ENCODE peak calls at places on chromosomes 2 and 18, in four cellular contexts. One of them, this sample, is unnamed.
A peak's percentile ranks its signal among the peaks of the same experiment; 100 is the strongest.

GRCh38 chr2:29084561-29084960 is 10.2 kb upstream of the PCARE start:
- DNase-seq in H1: no peak
- DNase-seq in K562: no peak
- DNase-seq in GM12878: no peak
- DNase-seq in this sample: no peak

GRCh38 chr2:100818606-100819364 is 1.2 kb upstream of the NPAS2 start:
- DNase-seq in GM12878: no peak
- DNase-seq in K562: no peak
- DNase-seq in H1: no peak
- DNase-seq in this sample: peak; percentile 10

GRCh38 chr2:172249986-172250385 is 147.3 kb upstream of the DLX2 start:
- DNase-seq in H1: no peak
- DNase-seq in GM12878: no peak
- DNase-seq in K562: no peak
- DNase-seq in this sample: no peak

GRCh38 chr2:234587341-234588053 is 90.6 kb upstream of the ARL4C start:
- DNase-seq in H1: no peak
- DNase-seq in K562: no peak
- DNase-seq in GM12878: no peak
- DNase-seq in this sample: no peak

GRCh38 chr2:26616864-26617135 is 24.4 kb downstream of the CIB4 start:
- DNase-seq in H1: no peak
- DNase-seq in K562: no peak
- DNase-seq in GM12878: no peak
- DNase-seq in this sample: no peak

GRCh38 chr2:2662037-2662846 is 331.2 kb upstream of the MYT1L start:
- DNase-seq in K562: no peak
- DNase-seq in GM12878: no peak
- DNase-seq in H1: no peak
- DNase-seq in this sample: no peak

GRCh38 chr18:59823611-59824195 is 76.1 kb upstream of the PMAIP1 start:
- DNase-seq in K562: peak; percentile 34
- DNase-seq in H1: peak; percentile 41
- DNase-seq in GM12878: no peak
- DNase-seq in this sample: peak; percentile 67

GRCh38 chr2:11506611-11506969 is 27.3 kb upstream of the GREB1 start:
- DNase-seq in K562: no peak
- DNase-seq in GM12878: no peak
- DNase-seq in H1: no peak
- DNase-seq in this sample: no peak

GRCh38 chr2:86216577-86217555 is 17.6 kb downstream of the MRPL35 start:
- DNase-seq in H1: no peak
- DNase-seq in K562: peak; percentile 44
- DNase-seq in GM12878: no peak
- DNase-seq in this sample: no peak
- TF ChIP-seq SP1 in H1: no peak
- TF ChIP-seq SP1 in K562: no peak
- TF ChIP-seq SP1 in GM12878: no peak
- TF ChIP-seq SP1 in this sample: no peak

DNA sequence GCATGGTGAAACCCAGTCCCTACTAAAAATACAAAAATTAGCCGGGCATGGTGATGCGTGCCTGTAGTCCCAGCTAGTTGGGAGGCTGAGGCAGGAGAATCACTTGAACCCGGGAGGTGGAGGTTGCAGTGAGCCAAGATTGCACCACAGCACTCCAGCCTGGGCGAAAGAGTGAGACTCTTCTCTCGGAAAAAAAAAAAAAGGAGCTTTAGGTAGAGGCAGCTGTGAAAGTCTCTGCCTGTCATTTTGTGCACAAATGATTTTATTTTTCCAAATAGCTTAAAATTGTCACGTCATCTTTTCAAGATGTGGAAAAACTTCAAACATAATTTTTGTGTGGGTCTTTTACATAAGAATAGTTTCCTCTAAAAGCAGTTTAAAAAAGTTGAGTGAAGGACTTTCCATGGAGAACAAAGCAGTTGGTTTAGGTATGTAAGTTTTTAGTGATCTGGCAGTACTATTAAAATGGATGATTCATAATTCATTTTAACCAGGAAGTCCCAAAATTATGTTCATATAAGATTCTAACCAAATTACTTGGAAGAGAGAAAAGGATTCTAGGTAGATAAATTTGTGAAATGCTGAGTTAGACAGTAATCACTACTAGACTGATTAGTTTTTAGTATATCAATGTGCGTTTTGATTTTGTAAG is 11.5 kb downstream of the CCNYL1 start:
- DNase-seq in H1: no peak
- DNase-seq in GM12878: no peak
- DNase-seq in K562: no peak
- DNase-seq in this sample: no peak
- TF ChIP-seq EGR1 in H1: no peak
- TF ChIP-seq EGR1 in GM12878: no peak
- TF ChIP-seq EGR1 in K562: no peak
- TF ChIP-seq EGR1 in this sample: no peak

GRCh38 chr2:191345788-191346187 is 100.6 kb downstream of the MYO1B start:
- DNase-seq in GM12878: no peak
- DNase-seq in K562: no peak
- DNase-seq in H1: no peak
- DNase-seq in this sample: no peak

GRCh38 chr2:191341436-191341835 is 96.2 kb downstream of the MYO1B start:
- DNase-seq in H1: no peak
- DNase-seq in K562: no peak
- DNase-seq in GM12878: no peak
- DNase-seq in this sample: no peak

GRCh38 chr2:191347154-191347553 is 102.0 kb downstream of the MYO1B start:
- DNase-seq in GM12878: no peak
- DNase-seq in K562: no peak
- DNase-seq in H1: no peak
- DNase-seq in this sample: no peak

GRCh38 chr2:191347881-191348280 is 102.7 kb downstream of the MYO1B start:
- DNase-seq in GM12878: no peak
- DNase-seq in K562: no peak
- DNase-seq in H1: no peak
- DNase-seq in this sample: no peak

GRCh38 chr2:191343796-191344338 is 98.7 kb downstream of the MYO1B start:
- DNase-seq in GM12878: no peak
- DNase-seq in K562: no peak
- DNase-seq in H1: no peak
- DNase-seq in this sample: no peak
- TF ChIP-seq SP1 in GM12878: no peak
- TF ChIP-seq SP1 in K562: no peak
- TF ChIP-seq SP1 in H1: no peak
- TF ChIP-seq SP1 in this sample: no peak

DNA sequence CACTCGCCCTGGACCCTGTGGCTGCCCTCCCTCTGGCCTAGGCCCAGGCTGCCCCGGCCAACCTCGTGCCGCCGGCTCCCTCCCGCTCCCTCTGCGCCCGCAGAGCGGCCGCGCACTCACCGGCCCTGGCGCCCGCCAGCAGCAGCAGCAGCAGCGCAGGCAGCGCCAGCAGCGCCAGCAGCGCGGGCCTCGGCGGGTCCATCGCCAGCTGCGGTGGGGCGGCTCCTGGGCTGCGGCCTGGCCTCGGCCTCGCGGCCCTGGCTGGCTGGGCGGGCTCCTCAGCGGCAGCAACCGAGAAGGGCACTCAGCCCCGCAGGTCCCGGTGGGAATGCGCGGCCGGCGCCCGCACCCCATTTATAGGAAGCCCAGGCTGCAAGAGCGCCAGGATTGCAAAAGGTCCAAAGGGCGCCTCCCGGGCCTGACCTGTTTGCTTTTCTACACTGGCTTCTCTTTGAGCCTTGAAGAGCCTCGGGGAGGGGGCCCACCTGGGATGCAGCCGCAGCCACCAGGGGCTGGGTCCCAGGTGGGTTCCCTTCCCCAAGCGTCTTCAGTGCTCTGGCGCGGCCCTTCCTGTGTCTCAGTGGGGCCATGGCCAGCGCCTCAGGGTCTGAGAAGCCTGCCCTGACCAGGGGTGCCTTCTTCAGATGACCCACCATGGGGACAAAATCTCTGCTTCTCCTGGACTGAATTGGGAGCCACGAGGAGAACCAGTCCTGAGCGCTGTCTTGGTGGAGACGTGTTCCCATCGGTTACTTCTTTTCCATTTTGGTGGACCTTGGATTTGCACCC is at the start of gene APOB:
- DNase-seq in H1: no peak
- DNase-seq in K562: no peak
- DNase-seq in GM12878: no peak
- DNase-seq in this sample: no peak
- TF ChIP-seq EGR1 in H1: peak; percentile 83
- TF ChIP-seq EGR1 in K562: no peak
- TF ChIP-seq EGR1 in GM12878: no peak
- TF ChIP-seq EGR1 in this sample: no peak

DNA sequence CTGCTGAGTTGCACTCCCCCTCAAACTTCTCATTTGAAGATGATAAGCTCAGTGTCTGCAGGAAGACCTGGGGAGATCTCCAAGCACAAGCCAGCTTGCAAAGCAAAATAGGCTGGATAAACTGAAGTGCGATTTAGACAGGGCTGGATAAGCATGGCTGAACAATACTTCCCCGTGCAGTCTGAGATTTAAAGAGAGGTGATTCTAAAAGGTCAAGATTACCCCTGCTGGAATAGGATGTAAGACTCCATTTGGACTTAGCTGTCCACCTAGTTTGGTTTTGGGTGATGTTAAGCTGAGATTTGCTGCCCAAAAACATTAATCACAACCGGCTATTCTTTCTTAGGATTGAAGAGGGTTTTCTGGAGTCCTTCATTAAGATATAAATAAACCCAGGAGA is 238.0 kb downstream of the GCA start:
- DNase-seq in H1: no peak
- DNase-seq in K562: no peak
- DNase-seq in GM12878: no peak
- DNase-seq in this sample: no peak
- TF ChIP-seq SP1 in H1: no peak
- TF ChIP-seq SP1 in K562: no peak
- TF ChIP-seq SP1 in GM12878: no peak
- TF ChIP-seq SP1 in this sample: no peak